ENCODE peak calls at places on chromosomes 2 and 18, in six cellular contexts. B, E, Q, Z, T and R are unnamed samples.

GRCh38 chr2:134704173-134704572 is 14.6 kb downstream of the TMEM163 start:
- DNase-seq in Z (no peak), E (no peak), T (no peak), B (no peak), Q (no peak), R (no peak)

GRCh38 chr18:52334896-52335295 is 5.1 kb upstream of the DCC start:
- DNase-seq in Q (no peak), B (peak; percentile 62), E (no peak), Z (no peak), T (no peak), R (no peak)

GRCh38 chr18:42131940-42132244 is 176.9 kb downstream of the PIK3C3 start:
- DNase-seq in Q (no peak), B (no peak), T (no peak), Z (no peak), E (no peak), R (no peak)

GRCh38 chr2:13770279-13770678 is 862.2 kb upstream of the LRATD1 start:
- DNase-seq in Q (no peak), B (no peak), E (no peak), T (no peak), Z (no peak), R (no peak)

GRCh38 chr2:126912201-126912600 is 13.5 kb downstream of the TEX51 start:
- DNase-seq in T (no peak), E (no peak), Z (no peak), B (no peak), Q (no peak), R (no peak)

GRCh38 chr2:111975053-111975552 is 76.7 kb downstream of the MERTK start:
- DNase-seq in T (peak; percentile 29), Q (no peak), Z (no peak), B (peak; percentile 63), E (no peak), R (no peak)

GRCh38 chr18:57574866-57575265 is 11.6 kb downstream of the FECH start:
- DNase-seq in T (no peak), E (no peak), B (no peak), Z (no peak), Q (no peak), R (no peak)

GRCh38 chr2:151817929-151818328 is 10.3 kb downstream of the ARL5A start:
- DNase-seq in T (no peak), Q (no peak), E (no peak), Z (no peak), B (no peak), R (no peak)

GRCh38 chr2:60438136-60438535 is 115.3 kb downstream of the BCL11A start:
- DNase-seq in Z (no peak), E (no peak), T (no peak), Q (no peak), B (no peak), R (no peak)

GRCh38 chr2:241771286-241772062 is 5.1 kb upstream of the GAL3ST2 start:
- DNase-seq in B (peak; percentile 39), T (no peak), Q (peak; percentile 72), Z (peak; percentile 81), E (no peak), R (no peak)

GRCh38 chr2:159226059-159226461 is 60.4 kb downstream of the WDSUB1 start:
- DNase-seq in Q (no peak), B (peak; percentile 25), Z (no peak), T (no peak), E (peak; percentile 47), R (peak; percentile 82)

GRCh38 chr2:120775261-120775660 is 39.6 kb downstream of the GLI2 start:
- DNase-seq in B (no peak), Q (peak; percentile 22), T (no peak), E (no peak), Z (no peak), R (no peak)

GRCh38 chr2:11738589-11739436 is 7.6 kb upstream of the LPIN1 start:
- DNase-seq in B (peak; percentile 89), Z (peak; percentile 96), Q (peak; percentile 78), E (no peak), T (peak; percentile 64), R (peak; percentile 78)

GRCh38 chr2:139218181-139218580 is 438.0 kb upstream of the NXPH2 start:
- DNase-seq in Z (no peak), B (no peak), E (no peak), T (no peak), Q (no peak), R (no peak)

GRCh38 chr2:101729521-101730190 is 32.1 kb downstream of the MAP4K4 start:
- DNase-seq in Q (no peak), Z (no peak), B (no peak), T (no peak), E (no peak), R (no peak)

GRCh38 chr2:121648611-121649401 is 456 bp downstream of the CLASP1 start:
- DNase-seq in E (peak; percentile 53), Q (peak; percentile 68), B (peak; percentile 50), T (peak; percentile 22), Z (peak; percentile 84), R (peak; percentile 57)

GRCh38 chr2:41847744-41848441 is 199.9 kb upstream of the PKDCC start:
- DNase-seq in B (peak; percentile 67), T (no peak), Z (no peak), Q (no peak), E (no peak), R (no peak)

GRCh38 chr2:136288249-136288648 is 170.3 kb upstream of the CXCR4 start:
- DNase-seq in Q (no peak), T (no peak), B (no peak), Z (no peak), E (no peak), R (no peak)

GRCh38 chr2:152743004-152743403 is 24.6 kb downstream of the ARL6IP6 start:
- DNase-seq in T (no peak), B (no peak), E (no peak), Z (no peak), Q (no peak), R (no peak)

GRCh38 chr2:222433381-222434173 is 9.2 kb downstream of the SGPP2 start:
- DNase-seq in B (no peak), Z (no peak), E (no peak), T (no peak), Q (no peak), R (no peak)

GRCh38 chr18:76378526-76379215 is 116.4 kb downstream of the ZNF516 start:
- DNase-seq in T (no peak), B (no peak), Q (no peak), E (no peak), Z (peak; percentile 58), R (no peak)

GRCh38 chr18:76374330-76375281 is 120.4 kb downstream of the ZNF516 start:
- DNase-seq in Z (no peak), T (no peak), Q (no peak), E (no peak), B (no peak), R (no peak)

GRCh38 chr18:76376225-76376624 is 118.8 kb downstream of the ZNF516 start:
- DNase-seq in E (no peak), Q (no peak), B (no peak), T (no peak), Z (no peak), R (no peak)

GRCh38 chr18:76377359-76377756 is 117.7 kb downstream of the ZNF516 start:
- DNase-seq in Z (peak; percentile 74), T (no peak), B (no peak), Q (no peak), E (no peak), R (no peak)

GRCh38 chr18:76376668-76377358 is 118.2 kb downstream of the ZNF516 start:
- DNase-seq in Z (peak; percentile 60), Q (no peak), T (no peak), B (no peak), E (no peak), R (no peak)
- TF ChIP-seq CTCF in Z (no peak), Q (no peak), T (no peak), B (no peak), E (no peak), R (no peak)

GRCh38 chr2:196592331-196592911 is 47.1 kb upstream of the CCDC150 start:
- DNase-seq in Q (no peak), Z (no peak), T (no peak), E (no peak), B (peak; percentile 55), R (no peak)
- TF ChIP-seq CTCF in Q (no peak), Z (no peak), T (no peak), E (no peak), B (peak; percentile 26), R (no peak)

GRCh38 chr18:62368100-62368499 is 43.0 kb downstream of the TNFRSF11A start:
- DNase-seq in Z (no peak), Q (no peak), B (no peak), E (no peak), T (no peak), R (no peak)

GRCh38 chr18:62369129-62369644 is 44.1 kb downstream of the TNFRSF11A start:
- DNase-seq in Q (no peak), B (no peak), Z (no peak), E (no peak), T (no peak), R (no peak)

GRCh38 chr18:62366992-62367391 is 41.9 kb downstream of the TNFRSF11A start:
- DNase-seq in B (no peak), Z (no peak), Q (no peak), E (no peak), T (no peak), R (no peak)

GRCh38 chr18:62364558-62364957 is 39.4 kb downstream of the TNFRSF11A start:
- DNase-seq in E (no peak), T (no peak), Q (no peak), B (no peak), Z (no peak), R (no peak)

DNA sequence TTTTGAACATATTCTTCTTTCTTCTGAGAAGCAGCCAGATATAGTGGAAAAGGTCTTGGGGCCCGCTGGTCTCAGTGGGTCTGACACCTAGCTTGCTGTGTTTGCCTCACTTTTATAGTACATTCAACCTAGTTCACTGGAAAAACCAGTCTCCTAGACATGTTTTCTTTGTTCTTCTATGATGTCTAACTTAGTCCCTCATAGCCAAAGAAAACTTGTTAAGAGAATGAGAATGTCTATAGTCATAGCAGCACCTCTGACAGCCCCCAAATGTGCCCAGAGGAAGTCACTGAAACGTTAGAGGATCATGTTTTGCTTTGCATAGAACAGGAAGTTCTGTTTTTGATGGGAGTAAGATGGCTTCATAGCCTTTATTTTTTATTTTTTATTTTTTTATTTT is 40.3 kb downstream of the TNFRSF11A start:
- DNase-seq in T (no peak), B (no peak), E (no peak), Z (no peak), Q (no peak), R (no peak)
- TF ChIP-seq CTCF in T (no peak), B (no peak), E (no peak), Z (no peak), Q (no peak), R (no peak)

DNA sequence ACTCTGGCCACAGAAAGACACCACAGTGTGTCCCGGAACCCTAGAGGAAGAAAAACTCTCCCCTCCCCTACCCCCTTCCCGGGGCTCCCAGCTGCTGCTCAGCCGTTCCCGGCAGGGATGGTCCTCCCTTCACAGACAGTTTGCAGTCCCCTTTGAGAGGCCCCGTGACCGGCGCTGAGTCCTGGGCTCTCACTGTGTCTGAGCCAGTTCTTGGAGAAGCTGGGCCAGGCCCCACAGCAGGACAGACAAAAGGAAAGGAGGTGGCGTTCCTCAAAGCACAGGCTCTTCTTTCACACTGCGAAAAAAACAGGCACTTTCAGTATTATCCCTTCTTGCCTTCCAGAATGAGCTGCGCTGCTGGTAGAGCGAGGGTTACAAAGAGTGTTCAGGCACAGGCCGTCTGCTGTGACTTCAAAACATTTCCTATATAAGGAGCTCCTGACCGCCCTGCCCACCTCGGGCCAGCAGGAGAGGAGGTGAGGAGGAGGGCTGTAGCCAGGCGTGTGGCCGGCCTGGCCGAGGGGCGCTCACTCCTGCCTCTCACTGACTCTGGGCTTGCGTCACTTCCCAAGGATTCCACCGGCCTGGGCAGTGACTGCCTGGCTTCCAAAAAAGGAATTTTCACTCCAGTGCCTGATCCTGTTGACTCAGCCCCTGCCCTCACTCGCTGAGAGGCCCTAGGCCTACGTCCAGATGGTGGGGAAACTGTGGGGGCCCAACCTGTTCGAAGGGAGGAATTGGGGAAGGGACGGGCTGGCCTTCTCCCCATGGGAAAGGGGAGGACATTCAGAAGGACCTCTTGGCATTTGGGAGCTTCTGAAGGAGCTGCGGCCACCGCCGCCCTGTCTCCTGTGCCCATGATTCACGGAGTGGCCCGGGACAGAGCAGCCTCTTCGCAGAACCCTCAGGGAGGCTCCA is 24.9 kb downstream of the CIDEA start:
- DNase-seq in Q (peak; percentile 91), B (peak; percentile 95), E (no peak), T (peak; percentile 73), Z (peak; percentile 98), R (no peak)
- TF ChIP-seq CTCF in Q (peak; percentile 49), B (peak; percentile 21), E (no peak), T (peak; percentile 12), Z (peak; percentile 20), R (no peak)